ENCODE peak calls at places on chromosomes 3 and 15, in seven cellular contexts. One of them, this sample, is unnamed. For H3K4me1 and H3K27me3, the result is how much of the 10 kb centered on the place peaks cover.

GRCh38 chr3:52810923-52811322 is 16.3 kb downstream of the ITIH3 start:
- DNase-seq in neuronal stem cell: no peak
- DNase-seq in heart right ventricle: no peak
- DNase-seq in CD8-positive, alpha-beta memory T cell: no peak
- DNase-seq in transverse colon: no peak
- DNase-seq in right atrium auricular region: no peak
- DNase-seq in HCT116: no peak
- DNase-seq in this sample: no peak

GRCh38 chr15:63985221-63986184 is 60.8 kb downstream of the DAPK2 start:
- DNase-seq in neuronal stem cell: no peak
- DNase-seq in heart right ventricle: peak
- DNase-seq in CD8-positive, alpha-beta memory T cell: no peak
- DNase-seq in transverse colon: no peak
- DNase-seq in right atrium auricular region: peak
- DNase-seq in HCT116: no peak
- DNase-seq in this sample: peak

GRCh38 chr15:84953136-84953535 is 28.5 kb upstream of the PDE8A start:
- DNase-seq in neuronal stem cell: no peak
- DNase-seq in heart right ventricle: no peak
- DNase-seq in CD8-positive, alpha-beta memory T cell: no peak
- DNase-seq in transverse colon: no peak
- DNase-seq in right atrium auricular region: no peak
- DNase-seq in HCT116: no peak
- DNase-seq in this sample: no peak

GRCh38 chr3:168002786-168003368 is 92.8 kb downstream of the GOLIM4 start:
- DNase-seq in neuronal stem cell: no peak
- DNase-seq in heart right ventricle: no peak
- DNase-seq in CD8-positive, alpha-beta memory T cell: no peak
- DNase-seq in transverse colon: peak
- DNase-seq in right atrium auricular region: no peak
- DNase-seq in HCT116: no peak
- DNase-seq in this sample: no peak

GRCh38 chr15:35308802-35309201 is 223.7 kb upstream of the NANOGP8 start:
- DNase-seq in neuronal stem cell: no peak
- DNase-seq in heart right ventricle: no peak
- DNase-seq in CD8-positive, alpha-beta memory T cell: no peak
- DNase-seq in transverse colon: peak
- DNase-seq in right atrium auricular region: no peak
- DNase-seq in HCT116: no peak
- DNase-seq in this sample: no peak

GRCh38 chr15:90141646-90142045 is 39.4 kb upstream of the IDH2 start:
- DNase-seq in neuronal stem cell: no peak
- DNase-seq in heart right ventricle: no peak
- DNase-seq in CD8-positive, alpha-beta memory T cell: no peak
- DNase-seq in transverse colon: no peak
- DNase-seq in right atrium auricular region: no peak
- DNase-seq in HCT116: no peak
- DNase-seq in this sample: no peak

GRCh38 chr3:21747376-21747775 is 3.6 kb downstream of the ZNF385D start:
- DNase-seq in neuronal stem cell: no peak
- DNase-seq in heart right ventricle: no peak
- DNase-seq in CD8-positive, alpha-beta memory T cell: no peak
- DNase-seq in transverse colon: no peak
- DNase-seq in right atrium auricular region: no peak
- DNase-seq in HCT116: no peak
- DNase-seq in this sample: no peak

GRCh38 chr3:155643581-155644165 is 101.2 kb downstream of the PLCH1 start:
- DNase-seq in neuronal stem cell: no peak
- DNase-seq in heart right ventricle: no peak
- DNase-seq in CD8-positive, alpha-beta memory T cell: no peak
- DNase-seq in transverse colon: no peak
- DNase-seq in right atrium auricular region: no peak
- DNase-seq in HCT116: no peak
- DNase-seq in this sample: no peak

GRCh38 chr3:127803619-127804018 is 18.7 kb downstream of the MGLL start:
- DNase-seq in neuronal stem cell: no peak
- DNase-seq in heart right ventricle: no peak
- DNase-seq in CD8-positive, alpha-beta memory T cell: no peak
- DNase-seq in transverse colon: no peak
- DNase-seq in right atrium auricular region: no peak
- DNase-seq in HCT116: peak
- DNase-seq in this sample: no peak

GRCh38 chr3:10285742-10286524 is 6.8 kb downstream of the GHRL start:
- DNase-seq in neuronal stem cell: no peak
- DNase-seq in heart right ventricle: no peak
- DNase-seq in CD8-positive, alpha-beta memory T cell: no peak
- DNase-seq in transverse colon: no peak
- DNase-seq in right atrium auricular region: no peak
- DNase-seq in HCT116: no peak
- DNase-seq in this sample: no peak

GRCh38 chr3:53630547-53630946 is 136.1 kb downstream of the CACNA1D start:
- DNase-seq in neuronal stem cell: no peak
- DNase-seq in heart right ventricle: no peak
- DNase-seq in CD8-positive, alpha-beta memory T cell: no peak
- DNase-seq in transverse colon: no peak
- DNase-seq in right atrium auricular region: no peak
- DNase-seq in HCT116: peak
- DNase-seq in this sample: no peak

GRCh38 chr15:60973637-60974415 is 255.3 kb downstream of the RORA start:
- DNase-seq in neuronal stem cell: peak
- DNase-seq in heart right ventricle: no peak
- DNase-seq in CD8-positive, alpha-beta memory T cell: no peak
- DNase-seq in transverse colon: no peak
- DNase-seq in right atrium auricular region: no peak
- DNase-seq in HCT116: no peak
- DNase-seq in this sample: no peak

GRCh38 chr15:60972301-60972700 is 256.8 kb downstream of the RORA start:
- DNase-seq in neuronal stem cell: no peak
- DNase-seq in heart right ventricle: no peak
- DNase-seq in CD8-positive, alpha-beta memory T cell: no peak
- DNase-seq in transverse colon: no peak
- DNase-seq in right atrium auricular region: no peak
- DNase-seq in HCT116: no peak
- DNase-seq in this sample: no peak

GRCh38 chr15:60975203-60975602 is 253.9 kb downstream of the RORA start:
- DNase-seq in neuronal stem cell: no peak
- DNase-seq in heart right ventricle: no peak
- DNase-seq in CD8-positive, alpha-beta memory T cell: no peak
- DNase-seq in transverse colon: no peak
- DNase-seq in right atrium auricular region: no peak
- DNase-seq in HCT116: no peak
- DNase-seq in this sample: no peak

GRCh38 chr15:60971719-60972118 is 257.4 kb downstream of the RORA start:
- DNase-seq in neuronal stem cell: no peak
- DNase-seq in heart right ventricle: no peak
- DNase-seq in CD8-positive, alpha-beta memory T cell: no peak
- DNase-seq in transverse colon: no peak
- DNase-seq in right atrium auricular region: no peak
- DNase-seq in HCT116: no peak
- DNase-seq in this sample: no peak

GRCh38 chr15:60972866-60973265 is 256.2 kb downstream of the RORA start:
- DNase-seq in neuronal stem cell: no peak
- DNase-seq in heart right ventricle: no peak
- DNase-seq in CD8-positive, alpha-beta memory T cell: no peak
- DNase-seq in transverse colon: no peak
- DNase-seq in right atrium auricular region: no peak
- DNase-seq in HCT116: no peak
- DNase-seq in this sample: no peak
- H3K4me1 ChIP-seq in neuronal stem cell: under half
- H3K4me1 ChIP-seq in heart right ventricle: under half
- H3K4me1 ChIP-seq in CD8-positive, alpha-beta memory T cell: under half
- H3K4me1 ChIP-seq in transverse colon: under half
- H3K4me1 ChIP-seq in right atrium auricular region: under half
- H3K4me1 ChIP-seq in HCT116: under half
- H3K4me1 ChIP-seq in this sample: under half

GRCh38 chr3:59982510-59982909 is 932.7 kb upstream of the CFAP20DC start:
- DNase-seq in neuronal stem cell: no peak
- DNase-seq in heart right ventricle: no peak
- DNase-seq in CD8-positive, alpha-beta memory T cell: no peak
- DNase-seq in transverse colon: no peak
- DNase-seq in right atrium auricular region: no peak
- DNase-seq in HCT116: no peak
- DNase-seq in this sample: no peak

GRCh38 chr3:59980576-59980975 is 930.8 kb upstream of the CFAP20DC start:
- DNase-seq in neuronal stem cell: no peak
- DNase-seq in heart right ventricle: no peak
- DNase-seq in CD8-positive, alpha-beta memory T cell: no peak
- DNase-seq in transverse colon: no peak
- DNase-seq in right atrium auricular region: no peak
- DNase-seq in HCT116: no peak
- DNase-seq in this sample: no peak

GRCh38 chr3:59978979-59979378 is 929.2 kb upstream of the CFAP20DC start:
- DNase-seq in neuronal stem cell: no peak
- DNase-seq in heart right ventricle: no peak
- DNase-seq in CD8-positive, alpha-beta memory T cell: no peak
- DNase-seq in transverse colon: no peak
- DNase-seq in right atrium auricular region: no peak
- DNase-seq in HCT116: no peak
- DNase-seq in this sample: no peak

GRCh38 chr3:59981377-59981776 is 931.6 kb upstream of the CFAP20DC start:
- DNase-seq in neuronal stem cell: no peak
- DNase-seq in heart right ventricle: no peak
- DNase-seq in CD8-positive, alpha-beta memory T cell: no peak
- DNase-seq in transverse colon: no peak
- DNase-seq in right atrium auricular region: no peak
- DNase-seq in HCT116: no peak
- DNase-seq in this sample: no peak

DNA sequence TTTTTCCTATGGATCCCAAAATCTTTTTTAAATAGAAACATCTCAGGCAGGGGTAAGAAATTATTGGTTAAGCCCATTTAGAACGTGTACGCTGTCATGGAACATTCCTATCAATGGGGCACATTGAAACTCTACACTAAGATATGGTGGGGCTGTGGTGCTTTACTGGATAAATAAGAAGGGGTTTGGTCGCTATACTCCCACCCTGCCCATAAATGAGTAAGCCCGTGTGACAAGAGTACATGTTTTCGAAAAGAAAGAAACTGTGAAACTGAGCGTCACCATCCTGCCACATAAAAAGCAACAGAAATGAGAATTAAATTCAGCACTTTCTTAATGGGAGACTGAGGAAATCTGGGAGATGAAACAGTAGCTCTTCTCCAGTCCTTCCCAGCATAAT is 929.7 kb upstream of the CFAP20DC start:
- DNase-seq in neuronal stem cell: no peak
- DNase-seq in heart right ventricle: no peak
- DNase-seq in CD8-positive, alpha-beta memory T cell: no peak
- DNase-seq in transverse colon: no peak
- DNase-seq in right atrium auricular region: no peak
- DNase-seq in HCT116: no peak
- DNase-seq in this sample: no peak
- H3K27ac ChIP-seq in neuronal stem cell: no peak
- H3K27ac ChIP-seq in heart right ventricle: no peak
- H3K27ac ChIP-seq in CD8-positive, alpha-beta memory T cell: no peak
- H3K27ac ChIP-seq in transverse colon: no peak
- H3K27ac ChIP-seq in right atrium auricular region: no peak
- H3K27ac ChIP-seq in HCT116: no peak
- H3K27ac ChIP-seq in this sample: no peak

DNA sequence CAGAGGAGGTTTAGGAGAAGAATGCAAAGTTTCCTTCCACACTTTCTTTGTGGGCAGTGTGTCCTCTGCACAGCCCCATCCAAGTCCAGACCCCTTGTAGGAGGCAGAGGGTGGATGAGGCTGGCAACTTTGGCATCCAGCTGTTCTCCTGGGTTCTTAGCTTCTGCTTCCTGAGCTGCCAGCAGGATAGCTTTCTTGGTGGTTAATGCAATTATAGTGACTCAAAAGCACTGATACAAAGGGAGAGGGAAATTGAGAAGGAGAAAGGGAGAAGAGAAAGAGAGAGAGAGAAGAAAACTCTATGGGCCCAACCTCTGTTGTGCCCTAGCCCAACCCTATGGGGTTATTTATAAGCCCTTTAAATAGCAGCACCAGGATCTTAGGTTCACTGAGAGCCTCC is 4.5 kb upstream of the TNFAIP8L3 start:
- DNase-seq in neuronal stem cell: no peak
- DNase-seq in heart right ventricle: no peak
- DNase-seq in CD8-positive, alpha-beta memory T cell: no peak
- DNase-seq in transverse colon: no peak
- DNase-seq in right atrium auricular region: no peak
- DNase-seq in HCT116: no peak
- DNase-seq in this sample: no peak
- H3K27me3 ChIP-seq in neuronal stem cell: half or more
- H3K27me3 ChIP-seq in heart right ventricle: under half
- H3K27me3 ChIP-seq in CD8-positive, alpha-beta memory T cell: under half
- H3K27me3 ChIP-seq in transverse colon: under half
- H3K27me3 ChIP-seq in right atrium auricular region: under half
- H3K27me3 ChIP-seq in HCT116: under half
- H3K27me3 ChIP-seq in this sample: under half

GRCh38 chr3:193878051-193878838 is 257.7 kb upstream of the HES1 start:
- DNase-seq in neuronal stem cell: no peak
- DNase-seq in heart right ventricle: no peak
- DNase-seq in CD8-positive, alpha-beta memory T cell: no peak
- DNase-seq in transverse colon: no peak
- DNase-seq in right atrium auricular region: no peak
- DNase-seq in HCT116: no peak
- DNase-seq in this sample: no peak

GRCh38 chr3:193874512-193874911 is 261.4 kb upstream of the HES1 start:
- DNase-seq in neuronal stem cell: no peak
- DNase-seq in heart right ventricle: no peak
- DNase-seq in CD8-positive, alpha-beta memory T cell: no peak
- DNase-seq in transverse colon: no peak
- DNase-seq in right atrium auricular region: no peak
- DNase-seq in HCT116: no peak
- DNase-seq in this sample: no peak

GRCh38 chr3:193874997-193875593 is 260.9 kb upstream of the HES1 start:
- DNase-seq in neuronal stem cell: no peak
- DNase-seq in heart right ventricle: no peak
- DNase-seq in CD8-positive, alpha-beta memory T cell: no peak
- DNase-seq in transverse colon: no peak
- DNase-seq in right atrium auricular region: no peak
- DNase-seq in HCT116: no peak
- DNase-seq in this sample: no peak

GRCh38 chr3:193873802-193874201 is 262.1 kb upstream of the HES1 start:
- DNase-seq in neuronal stem cell: no peak
- DNase-seq in heart right ventricle: no peak
- DNase-seq in CD8-positive, alpha-beta memory T cell: no peak
- DNase-seq in transverse colon: no peak
- DNase-seq in right atrium auricular region: no peak
- DNase-seq in HCT116: no peak
- DNase-seq in this sample: no peak

DNA sequence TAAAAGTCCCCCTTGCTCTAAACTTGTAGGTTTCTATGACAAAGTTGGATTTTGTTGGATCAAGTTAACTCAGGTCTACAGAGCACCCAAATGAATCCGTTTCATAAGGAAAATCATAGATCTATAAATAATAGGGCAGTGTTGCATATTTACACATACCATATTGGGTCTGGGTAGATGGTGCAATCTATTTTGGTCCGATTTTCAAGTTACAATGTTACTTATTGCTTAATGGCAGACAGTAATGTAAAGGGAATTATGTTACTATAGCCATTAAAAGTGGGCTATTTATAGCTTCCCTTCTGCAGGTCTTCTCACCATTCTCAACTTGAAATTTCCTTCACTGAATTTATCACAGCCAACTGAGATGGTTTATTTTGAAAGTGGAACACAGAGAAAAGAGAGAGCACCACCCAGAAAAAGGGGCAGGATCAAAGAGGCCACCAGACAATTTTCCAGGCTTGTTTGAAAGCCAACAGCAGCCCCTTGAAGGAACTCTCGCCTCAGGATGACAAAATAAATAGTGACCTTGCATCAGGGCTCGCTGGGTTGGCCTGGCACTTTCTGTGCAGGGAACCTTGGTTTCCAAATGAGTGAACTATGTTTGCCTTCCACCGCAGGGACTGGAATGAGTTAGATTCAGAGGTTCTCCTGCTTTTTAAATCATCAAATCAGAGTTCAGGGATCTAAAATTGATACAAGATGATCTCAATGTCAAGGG is 260.2 kb upstream of the HES1 start:
- DNase-seq in neuronal stem cell: no peak
- DNase-seq in heart right ventricle: no peak
- DNase-seq in CD8-positive, alpha-beta memory T cell: no peak
- DNase-seq in transverse colon: no peak
- DNase-seq in right atrium auricular region: no peak
- DNase-seq in HCT116: no peak
- DNase-seq in this sample: no peak
- H3K4me1 ChIP-seq in neuronal stem cell: under half
- H3K4me1 ChIP-seq in heart right ventricle: under half
- H3K4me1 ChIP-seq in CD8-positive, alpha-beta memory T cell: under half
- H3K4me1 ChIP-seq in transverse colon: under half
- H3K4me1 ChIP-seq in right atrium auricular region: under half
- H3K4me1 ChIP-seq in HCT116: under half
- H3K4me1 ChIP-seq in this sample: under half

This sample was measured in lung.